ENCODE peak calls at places on chromosomes 2 and 18, in seven cellular contexts. J, M, E, C, N, G and A are unnamed samples.

GRCh38 chr2:211730215-211730614 is 808.4 kb downstream of the ERBB4 start:
- DNase-seq in J (no peak), M (no peak), E (no peak), C (no peak), N (no peak), G (no peak), A (no peak)

GRCh38 chr2:228167290-228167689 is 14.2 kb downstream of the SPHKAP start:
- DNase-seq in J (no peak), M (no peak), E (no peak), C (no peak), N (no peak), G (no peak), A (no peak)

GRCh38 chr2:25673170-25674002 is at the start of gene DTNB:
- DNase-seq in J (peak), M (peak), E (no peak), C (peak), N (peak), G (peak), A (peak)

GRCh38 chr2:234003972-234004617 is 46.4 kb upstream of the SPP2 start:
- DNase-seq in J (no peak), M (no peak), E (peak), C (no peak), N (no peak), G (peak), A (no peak)

GRCh38 chr2:128617029-128617590 is 298.4 kb upstream of the HS6ST1 start:
- DNase-seq in J (no peak), M (no peak), E (no peak), C (no peak), N (no peak), G (no peak), A (no peak)

GRCh38 chr2:159712929-159713575 is 746 bp downstream of the MARCHF7 start:
- DNase-seq in J (no peak), M (no peak), E (no peak), C (peak), N (no peak), G (peak), A (no peak)

GRCh38 chr18:45951021-45951714 is 16.0 kb downstream of the EPG5 start:
- DNase-seq in J (no peak), M (no peak), E (peak), C (no peak), N (no peak), G (peak), A (no peak)

GRCh38 chr2:223586261-223586660 is 15.9 kb downstream of the SCG2 start:
- DNase-seq in J (no peak), M (no peak), E (no peak), C (no peak), N (no peak), G (peak), A (no peak)

GRCh38 chr18:25815659-25816058 is 274.8 kb downstream of the SS18 start:
- DNase-seq in J (no peak), M (no peak), E (no peak), C (no peak), N (no peak), G (no peak), A (no peak)

GRCh38 chr18:38427736-38428135 is 862.1 kb upstream of the CELF4 start:
- DNase-seq in J (no peak), M (no peak), E (no peak), C (no peak), N (no peak), G (no peak), A (no peak)

GRCh38 chr2:160499865-160500264 is 6.3 kb upstream of the RBMS1 start:
- DNase-seq in J (no peak), M (no peak), E (no peak), C (no peak), N (no peak), G (no peak), A (no peak)

GRCh38 chr18:77321823-77322805 is 72.5 kb downstream of the GALR1 start:
- DNase-seq in J (no peak), M (no peak), E (no peak), C (no peak), N (no peak), G (no peak), A (no peak)

GRCh38 chr2:86035883-86036789 is 69.5 kb downstream of the POLR1A start:
- DNase-seq in J (peak), M (peak), E (peak), C (no peak), N (no peak), G (peak), A (peak)

GRCh38 chr2:224173882-224174415 is 134.9 kb upstream of the SERPINE2 start:
- DNase-seq in J (no peak), M (no peak), E (no peak), C (no peak), N (peak), G (no peak), A (no peak)

GRCh38 chr2:23475036-23475435 is 90.1 kb downstream of the KLHL29 start:
- DNase-seq in J (no peak), M (no peak), E (no peak), C (no peak), N (peak), G (no peak), A (no peak)

GRCh38 chr2:52745144-52745543 is 1022.5 kb upstream of the CHAC2 start:
- DNase-seq in J (no peak), M (no peak), E (no peak), C (no peak), N (no peak), G (no peak), A (no peak)

GRCh38 chr2:107349329-107349728 is 463.4 kb upstream of the ST6GAL2 start:
- DNase-seq in J (no peak), M (no peak), E (no peak), C (no peak), N (no peak), G (no peak), A (no peak)

GRCh38 chr18:1094408-1094807 is 189.7 kb downstream of the ADCYAP1 start:
- DNase-seq in J (no peak), M (no peak), E (no peak), C (no peak), N (no peak), G (peak), A (no peak)

GRCh38 chr2:216588771-216589363 is 44.4 kb upstream of the IGFBP2 start:
- DNase-seq in J (no peak), M (no peak), E (no peak), C (no peak), N (no peak), G (peak), A (no peak)

GRCh38 chr2:227877359-227878309 is 6.2 kb downstream of the DAW1 start:
- DNase-seq in J (no peak), M (no peak), E (no peak), C (no peak), N (no peak), G (peak), A (no peak)

GRCh38 chr18:42640160-42640559 is 475.3 kb downstream of the RIT2 start:
- DNase-seq in J (no peak), M (no peak), E (no peak), C (no peak), N (no peak), G (no peak), A (no peak)

GRCh38 chr2:67137699-67138098 is 259.4 kb upstream of the ETAA1 start:
- DNase-seq in J (no peak), M (no peak), E (no peak), C (no peak), N (no peak), G (no peak), A (no peak)

GRCh38 chr2:113122364-113122763 is 5.0 kb upstream of the IL1RN start:
- DNase-seq in J (no peak), M (no peak), E (no peak), C (no peak), N (no peak), G (no peak), A (no peak)

GRCh38 chr2:26768759-26769500 is 4.8 kb downstream of the SLC35F6 start:
- DNase-seq in J (no peak), M (no peak), E (no peak), C (no peak), N (no peak), G (peak), A (peak)

GRCh38 chr2:120949027-120949956 is 213.6 kb downstream of the GLI2 start:
- DNase-seq in J (no peak), M (no peak), E (no peak), C (peak), N (no peak), G (no peak), A (no peak)

GRCh38 chr2:200310545-200310971 is 4.1 kb downstream of the SPATS2L start:
- DNase-seq in J (no peak), M (no peak), E (no peak), C (no peak), N (no peak), G (peak), A (no peak)

GRCh38 chr2:64797881-64798590 is 144.3 kb upstream of the SERTAD2 start:
- DNase-seq in J (no peak), M (no peak), E (no peak), C (no peak), N (no peak), G (peak), A (no peak)

GRCh38 chr18:48889115-48889941 is 61.4 kb downstream of the SMAD7 start:
- DNase-seq in J (peak), M (no peak), E (no peak), C (peak), N (peak), G (peak), A (no peak)

GRCh38 chr2:72694715-72695496 is 130.9 kb downstream of the EXOC6B start:
- DNase-seq in J (no peak), M (no peak), E (peak), C (peak), N (peak), G (peak), A (no peak)

GRCh38 chr2:148640767-148641166 is 3.8 kb upstream of the EPC2 start:
- DNase-seq in J (no peak), M (no peak), E (peak), C (no peak), N (peak), G (peak), A (no peak)
- TF ChIP-seq CTCF in J (no peak), M (no peak), E (peak), C (peak), N (no peak), G (peak), A (no peak)

GRCh38 chr2:61705625-61706024 is 148.2 kb downstream of the FAM161A start:
- DNase-seq in J (no peak), M (no peak), E (no peak), C (no peak), N (no peak), G (no peak), A (no peak)

GRCh38 chr2:61694312-61695274 is 156.4 kb upstream of the XPO1 start:
- DNase-seq in J (peak), M (peak), E (peak), C (peak), N (peak), G (peak), A (peak)

GRCh38 chr2:61702088-61702467 is 151.8 kb downstream of the FAM161A start:
- DNase-seq in J (no peak), M (no peak), E (no peak), C (no peak), N (no peak), G (no peak), A (no peak)

GRCh38 chr2:61700465-61700864 is 153.4 kb downstream of the FAM161A start:
- DNase-seq in J (no peak), M (no peak), E (no peak), C (no peak), N (no peak), G (no peak), A (no peak)
- TF ChIP-seq CTCF in J (no peak), M (no peak), E (no peak), C (no peak), N (no peak), G (no peak), A (no peak)

GRCh38 chr18:10247402-10248117 is 206.9 kb upstream of the APCDD1 start:
- DNase-seq in J (no peak), M (no peak), E (no peak), C (peak), N (no peak), G (no peak), A (no peak)

GRCh38 chr18:10252494-10252893 is 201.9 kb upstream of the APCDD1 start:
- DNase-seq in J (no peak), M (no peak), E (no peak), C (no peak), N (no peak), G (no peak), A (no peak)

GRCh38 chr18:10248738-10249137 is 205.7 kb upstream of the APCDD1 start:
- DNase-seq in J (no peak), M (no peak), E (no peak), C (no peak), N (no peak), G (no peak), A (no peak)

GRCh38 chr18:10245517-10246175 is 208.8 kb upstream of the APCDD1 start:
- DNase-seq in J (no peak), M (no peak), E (no peak), C (no peak), N (no peak), G (no peak), A (no peak)

GRCh38 chr18:10249270-10249669 is 205.2 kb upstream of the APCDD1 start:
- DNase-seq in J (no peak), M (no peak), E (no peak), C (peak), N (peak), G (no peak), A (no peak)
- TF ChIP-seq CTCF in J (no peak), M (no peak), E (no peak), C (no peak), N (no peak), G (no peak), A (no peak)

DNA sequence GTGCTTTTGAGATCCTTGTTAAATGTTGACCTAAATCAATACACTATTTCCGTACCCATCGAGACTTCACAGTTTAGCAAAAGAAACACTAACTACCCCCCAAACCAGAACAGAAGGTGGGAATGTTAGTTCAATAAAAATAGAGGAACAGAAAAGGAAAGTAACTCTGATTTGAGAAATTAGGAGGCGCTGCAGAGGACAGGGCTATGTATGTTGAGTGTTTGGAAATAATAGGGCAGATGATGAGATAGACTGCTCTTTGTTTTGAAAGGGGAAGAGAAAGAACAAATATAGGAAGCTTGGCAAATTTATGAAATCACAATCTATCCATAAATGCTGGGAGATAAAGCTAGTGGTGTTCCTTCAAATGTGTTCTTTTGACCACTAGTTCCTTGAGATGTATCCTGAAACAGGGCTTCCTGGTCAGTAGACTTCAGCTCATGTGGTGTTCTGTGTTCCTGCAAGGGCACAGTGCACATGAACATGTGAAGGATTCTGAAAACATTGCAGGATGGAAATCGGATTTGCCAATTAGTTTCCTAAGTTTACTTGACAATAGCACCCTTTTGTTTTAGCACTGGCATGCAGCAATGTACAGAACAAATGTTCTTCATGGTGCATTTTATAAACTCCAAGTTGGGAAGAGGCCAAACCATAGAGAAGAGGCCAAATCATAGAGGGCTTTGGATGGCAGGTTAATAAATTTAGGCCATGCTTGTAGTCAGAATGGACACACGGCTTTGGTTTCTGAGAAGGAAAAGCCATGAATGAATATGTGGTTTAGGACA is 39.8 kb downstream of the RHBDD1 start:
- DNase-seq in J (no peak), M (no peak), E (no peak), C (no peak), N (no peak), G (no peak), A (no peak)
- TF ChIP-seq CTCF in J (no peak), M (no peak), E (no peak), C (no peak), N (no peak), G (no peak), A (no peak)

GRCh38 chr2:43142921-43143438 is 83.4 kb downstream of the ZFP36L2 start:
- DNase-seq in J (no peak), M (no peak), E (no peak), C (no peak), N (no peak), G (peak), A (no peak)
- TF ChIP-seq CTCF in J (no peak), M (no peak), E (no peak), C (no peak), N (no peak), G (peak), A (no peak)

DNA sequence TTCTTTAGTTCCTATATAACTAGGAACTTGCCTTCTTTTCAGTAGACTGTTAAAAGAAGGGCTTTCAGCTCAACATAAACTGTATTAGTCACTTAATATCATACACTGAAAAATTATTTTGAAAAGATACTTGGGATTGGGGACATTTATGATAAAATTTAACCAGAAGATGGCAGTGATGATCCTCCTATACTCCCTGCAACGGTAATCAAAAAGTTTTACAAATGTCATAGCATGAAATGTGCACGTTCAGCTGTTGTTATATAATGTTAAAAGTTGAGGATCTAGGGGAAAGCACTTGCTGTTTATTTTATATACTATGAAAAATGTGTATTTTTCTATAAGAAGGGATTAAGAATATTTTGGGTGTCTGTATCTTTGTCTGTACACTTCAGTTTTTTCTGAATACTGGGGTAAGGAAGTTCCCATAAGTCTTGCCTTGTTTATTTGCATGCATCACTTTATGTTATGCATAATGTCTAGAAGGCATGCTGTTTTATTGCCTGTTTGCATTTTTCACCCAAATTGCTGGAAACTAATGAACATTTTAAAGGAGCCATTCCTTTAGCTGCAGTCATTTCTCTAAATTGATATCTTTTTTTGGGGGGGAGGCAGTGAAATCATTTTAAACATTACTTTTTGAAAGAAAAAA is 19.0 kb downstream of the DYNC1I2 start:
- DNase-seq in J (no peak), M (no peak), E (no peak), C (no peak), N (peak), G (peak), A (no peak)
- TF ChIP-seq CTCF in J (no peak), M (no peak), E (peak), C (peak), N (peak), G (peak), A (peak)

GRCh38 chr2:85015653-85016360 is 44.8 kb downstream of the KCMF1 start:
- DNase-seq in J (no peak), M (no peak), E (no peak), C (no peak), N (no peak), G (peak), A (no peak)
- TF ChIP-seq CTCF in J (no peak), M (peak), E (no peak), C (peak), N (peak), G (peak), A (no peak)